ENCODE peak calls at places on chromosomes 12 and 14, in ten cellular contexts. B is T-helper 2 cell treated with Interferon-gamma antibody and Interleukin-4, amounts not matched to agents 5 μg/mL and 100 μg/mL, for 36 hours; W is stimulated activated CD4-positive, alpha-beta T cell treated with anti-CD3 and anti-CD28 coated beads, TNF-alpha, amount 100 ng/mL, for 24 hours; P is HFFc6; U is NCI-H1436 treated with DMSO at 0.1 percent for 48 hours; G is H1; V is stimulated activated CD8-positive, alpha-beta memory T cell treated with anti-CD3 and anti-CD28 coated beads, Interleukin-12 subunit alpha, Interleukin-12 subunit beta, amount 100 ng/mL, for 1 hour; C is H9; Q is colonic mucosa; R is cardiac fibroblast. O is an unnamed sample.

GRCh38 chr14:22699801-22700564 is 55.8 kb upstream of the OR6J1 start:
- DNase-seq in R (peak), C (no peak), G (no peak), W (no peak), U (no peak), B (no peak), Q (no peak), V (no peak), P (peak), O (no peak)

GRCh38 chr14:79598339-79598738 is 613.0 kb downstream of the DIO2 start:
- DNase-seq in B (no peak), R (peak), G (no peak), V (no peak), U (no peak), W (no peak), Q (no peak), P (peak), C (no peak), O (no peak)

GRCh38 chr14:90510208-90510607 is 113.4 kb downstream of the CALM1 start:
- DNase-seq in R (no peak), B (no peak), W (no peak), Q (peak), G (no peak), P (no peak), U (no peak), C (peak), V (no peak), O (no peak)

GRCh38 chr12:12779529-12779928 is 5.9 kb upstream of the APOLD1 start:
- DNase-seq in V (no peak), R (peak), Q (no peak), P (peak), U (no peak), B (no peak), G (no peak), C (no peak), W (no peak), O (no peak)

GRCh38 chr12:6963016-6963731 is 7.3 kb downstream of the PHB2 start:
- DNase-seq in V (no peak), Q (peak), W (no peak), R (no peak), C (peak), U (peak), P (no peak), G (peak), B (no peak), O (no peak)

GRCh38 chr12:110501378-110501721 is 561 bp downstream of the VPS29 start:
- DNase-seq in W (peak), B (no peak), V (peak), U (no peak), R (peak), C (peak), G (no peak), Q (peak), P (peak), O (no peak)

GRCh38 chr14:77339407-77339806 is 18.6 kb downstream of the GSTZ1 start:
- DNase-seq in P (peak), B (no peak), G (no peak), Q (no peak), V (no peak), W (no peak), R (peak), C (no peak), U (no peak), O (no peak)

GRCh38 chr12:16421806-16422205 is 74.4 kb downstream of the MGST1 start:
- DNase-seq in B (no peak), V (no peak), C (no peak), W (no peak), U (no peak), R (peak), Q (no peak), P (peak), G (no peak), O (no peak)

GRCh38 chr14:79376557-79376956 is 834.7 kb downstream of the DIO2 start:
- DNase-seq in V (no peak), U (no peak), G (no peak), R (no peak), C (no peak), Q (no peak), P (no peak), W (no peak), B (no peak), O (no peak)

GRCh38 chr14:65824285-65824977 is 411.9 kb downstream of the FUT8 start:
- DNase-seq in B (peak), U (peak), W (peak), P (peak), R (peak), C (peak), V (peak), Q (peak), G (no peak), O (peak)

GRCh38 chr14:64705406-64706118 is 1.3 kb downstream of the PLEKHG3 start:
- DNase-seq in C (no peak), U (no peak), B (no peak), R (no peak), G (no peak), Q (peak), P (no peak), W (no peak), V (no peak), O (peak)

GRCh38 chr14:100882991-100883788 is 20.3 kb downstream of the RTL1 start:
- DNase-seq in G (no peak), C (no peak), R (no peak), Q (no peak), U (no peak), B (no peak), P (no peak), W (no peak), V (no peak), O (no peak)

GRCh38 chr14:68076451-68076850 is 256.9 kb downstream of the RAD51B start:
- DNase-seq in W (no peak), P (peak), G (no peak), B (no peak), U (no peak), R (peak), Q (no peak), C (no peak), V (no peak), O (no peak)

GRCh38 chr12:113203852-113204760 is 17.2 kb upstream of the TPCN1 start:
- DNase-seq in V (no peak), C (no peak), P (no peak), W (no peak), R (peak), Q (no peak), U (no peak), B (no peak), G (no peak), O (no peak)

GRCh38 chr12:48351022-48351708 is 446 bp upstream of the ZNF641 start:
- DNase-seq in C (peak), B (no peak), V (no peak), P (peak), W (no peak), R (peak), Q (peak), G (no peak), U (no peak), O (no peak)

GRCh38 chr12:32542550-32543229 is 136.4 kb upstream of the DNM1L start:
- DNase-seq in C (peak), W (no peak), Q (no peak), B (no peak), P (no peak), V (no peak), R (peak), U (no peak), G (no peak), O (no peak)

GRCh38 chr12:3380200-3381020 is 110.6 kb upstream of the PRMT8 start:
- DNase-seq in R (peak), G (peak), B (no peak), P (no peak), C (peak), Q (no peak), U (no peak), W (no peak), V (no peak), O (no peak)

GRCh38 chr12:64767495-64767894 is 8.3 kb upstream of the GNS start:
- DNase-seq in V (no peak), B (no peak), Q (no peak), U (no peak), R (no peak), P (no peak), W (no peak), C (no peak), G (no peak), O (no peak)

GRCh38 chr12:105164068-105164467 is 56.5 kb downstream of the WASHC4 start:
- DNase-seq in V (no peak), B (no peak), U (no peak), Q (no peak), C (no peak), R (no peak), G (no peak), W (no peak), P (no peak), O (no peak)

GRCh38 chr12:131506426-131506825 is 204.5 kb upstream of the SFSWAP start:
- DNase-seq in G (no peak), P (no peak), R (no peak), W (no peak), U (no peak), B (no peak), V (no peak), C (no peak), Q (no peak), O (no peak)

GRCh38 chr12:22046968-22047390 is 961 bp downstream of the CMAS start:
- DNase-seq in Q (no peak), W (no peak), P (no peak), C (no peak), B (no peak), R (no peak), U (no peak), G (no peak), V (no peak), O (no peak)

GRCh38 chr14:94026886-94027469 is 838 bp downstream of the OTUB2 start:
- DNase-seq in B (no peak), P (no peak), G (no peak), Q (no peak), V (no peak), R (no peak), C (no peak), U (no peak), W (no peak), O (no peak)

GRCh38 chr12:121570467-121571283 is 10.1 kb downstream of the KDM2B start:
- DNase-seq in R (no peak), B (no peak), Q (no peak), G (no peak), V (no peak), U (no peak), C (no peak), P (peak), W (no peak), O (no peak)

GRCh38 chr14:57266060-57266459 is 2.6 kb downstream of the EXOC5 start:
- DNase-seq in B (no peak), U (no peak), Q (no peak), P (no peak), V (no peak), R (no peak), C (no peak), G (no peak), W (no peak), O (no peak)

GRCh38 chr12:105814283-105814682 is 324.5 kb downstream of the NUAK1 start:
- DNase-seq in W (no peak), C (no peak), R (no peak), G (no peak), P (no peak), B (no peak), Q (no peak), V (no peak), U (peak), O (no peak)

GRCh38 chr12:109673379-109673778 is 40.2 kb upstream of the FAM222A start:
- DNase-seq in V (no peak), P (no peak), W (no peak), R (no peak), B (no peak), C (no peak), Q (no peak), U (no peak), G (no peak), O (no peak)

GRCh38 chr12:8996682-8997405 is 7.5 kb downstream of the KLRG1 start:
- DNase-seq in P (peak), U (no peak), G (no peak), W (no peak), V (no peak), B (peak), C (no peak), R (peak), Q (no peak), O (no peak)

GRCh38 chr14:101402936-101403660 is 158.2 kb upstream of the DIO3 start:
- DNase-seq in V (no peak), Q (no peak), C (no peak), W (no peak), P (no peak), U (no peak), G (no peak), B (no peak), R (peak), O (no peak)

GRCh38 chr14:51581017-51581881 is 70.5 kb upstream of the FRMD6 start:
- DNase-seq in V (no peak), U (no peak), C (no peak), Q (no peak), W (no peak), P (peak), B (no peak), G (no peak), R (peak), O (no peak)

GRCh38 chr12:72270246-72270645 is 1.9 kb upstream of the TRHDE start:
- DNase-seq in Q (no peak), U (no peak), B (no peak), G (no peak), R (no peak), P (no peak), V (no peak), W (no peak), C (no peak), O (no peak)

GRCh38 chr14:33903369-33903768 is 47.5 kb downstream of the EGLN3 start:
- DNase-seq in G (no peak), U (no peak), Q (no peak), C (no peak), B (no peak), W (no peak), P (no peak), R (no peak), V (no peak), O (no peak)

GRCh38 chr12:125166046-125166445 is 100.8 kb downstream of the AACS start:
- DNase-seq in U (no peak), V (no peak), G (no peak), C (no peak), Q (no peak), R (no peak), W (no peak), B (no peak), P (no peak), O (no peak)

GRCh38 chr14:61561657-61562276 is 133.5 kb upstream of the HIF1A start:
- DNase-seq in W (no peak), Q (peak), U (no peak), P (peak), V (no peak), C (peak), G (no peak), B (no peak), R (peak), O (no peak)

GRCh38 chr14:106843376-106843775 is 1317.0 kb downstream of the TMEM121 start:
- DNase-seq in G (no peak), B (no peak), R (no peak), U (no peak), C (no peak), V (no peak), W (no peak), P (no peak), Q (no peak), O (no peak)

GRCh38 chr14:67359319-67359774 is 257 bp downstream of the ATP6V1D start:
- DNase-seq in V (no peak), B (no peak), C (no peak), U (no peak), G (no peak), Q (no peak), W (no peak), R (peak), P (peak), O (no peak)

GRCh38 chr12:124520258-124520657 is 47.2 kb downstream of the NCOR2 start:
- DNase-seq in R (peak), C (no peak), B (no peak), Q (peak), W (no peak), U (no peak), G (no peak), V (no peak), P (no peak), O (no peak)